ENCODE peak calls at places on chromosomes 2 and 18, in eight cellular contexts. F is left ventricle myocardium inferior, L is A673, H is neuronal stem cell, G is IMR-90, Q is aorta, O is A549, I is Peyer's patch. J is an unnamed sample.
A peak's percentile ranks its signal among the peaks of the same experiment; 100 is the strongest.

GRCh38 chr2:154402138-154402714 is 296.3 kb upstream of the KCNJ3 start:
- DNase-seq in F (no peak), Q (no peak), L (peak; percentile 74), H (peak; percentile 1), O (peak; percentile 45), G (peak; percentile 0), I (no peak), J (no peak)

GRCh38 chr2:206211657-206212255 is 52.1 kb downstream of the EEF1B2 start:
- DNase-seq in O (peak; percentile 30), L (no peak), Q (no peak), H (no peak), G (peak; percentile 22), I (no peak), F (no peak), J (no peak)

GRCh38 chr2:48991415-48992131 is 162.7 kb downstream of the FSHR start:
- DNase-seq in I (no peak), Q (no peak), G (no peak), L (no peak), H (no peak), F (no peak), O (no peak), J (no peak)

GRCh38 chr2:227411990-227412350 is 24.2 kb upstream of the SCYGR1 start:
- DNase-seq in F (no peak), Q (no peak), O (no peak), I (no peak), L (peak; percentile 52), G (peak; percentile 36), H (no peak), J (no peak)

GRCh38 chr2:174607989-174608865 is 10.6 kb upstream of the WIPF1 start:
- DNase-seq in L (no peak), F (no peak), G (no peak), O (no peak), Q (no peak), H (no peak), I (no peak), J (no peak)

GRCh38 chr2:65442420-65443020 is 10.1 kb upstream of the SPRED2 start:
- DNase-seq in I (no peak), H (no peak), F (no peak), O (no peak), G (no peak), L (no peak), Q (no peak), J (no peak)

GRCh38 chr2:142220239-142220638 is 89.4 kb upstream of the LRP1B start:
- DNase-seq in I (no peak), F (no peak), Q (no peak), G (no peak), L (no peak), O (no peak), H (no peak), J (no peak)

GRCh38 chr2:30664761-30665358 is 142.4 kb downstream of the CAPN13 start:
- DNase-seq in O (peak; percentile 91), H (no peak), L (peak; percentile 37), I (no peak), F (no peak), G (peak; percentile 97), Q (peak; percentile 60), J (peak; percentile 40)

GRCh38 chr2:148922776-148923175 is 47.7 kb downstream of the KIF5C start:
- DNase-seq in O (no peak), G (no peak), Q (no peak), H (no peak), L (no peak), F (no peak), I (no peak), J (no peak)

GRCh38 chr2:200329798-200330197 is 23.3 kb downstream of the SPATS2L start:
- DNase-seq in I (no peak), O (no peak), L (no peak), H (no peak), F (no peak), Q (no peak), G (no peak), J (no peak)

GRCh38 chr18:5626130-5626880 is 82.5 kb upstream of the EPB41L3 start:
- DNase-seq in Q (no peak), G (no peak), L (no peak), F (no peak), H (no peak), I (no peak), O (no peak), J (no peak)

GRCh38 chr2:80111185-80111584 is 193.4 kb downstream of the LRRTM1 start:
- DNase-seq in I (no peak), F (no peak), G (peak; percentile 66), Q (no peak), L (no peak), H (no peak), O (no peak), J (no peak)

GRCh38 chr2:2868065-2868464 is 509.6 kb downstream of the EIPR1 start:
- DNase-seq in I (no peak), G (no peak), Q (no peak), O (no peak), H (no peak), L (no peak), F (no peak), J (no peak)
- H3K9me3 ChIP-seq in I (no peaks in the 10 kb centered on the region), G (peaks cover 42% of the 10 kb centered on the region), Q (no peaks in the 10 kb centered on the region), O (no peaks in the 10 kb centered on the region), H (peaks cover 2% of the 10 kb centered on the region), L (no peaks in the 10 kb centered on the region), F (no peaks in the 10 kb centered on the region), J (no peaks in the 10 kb centered on the region)

DNA sequence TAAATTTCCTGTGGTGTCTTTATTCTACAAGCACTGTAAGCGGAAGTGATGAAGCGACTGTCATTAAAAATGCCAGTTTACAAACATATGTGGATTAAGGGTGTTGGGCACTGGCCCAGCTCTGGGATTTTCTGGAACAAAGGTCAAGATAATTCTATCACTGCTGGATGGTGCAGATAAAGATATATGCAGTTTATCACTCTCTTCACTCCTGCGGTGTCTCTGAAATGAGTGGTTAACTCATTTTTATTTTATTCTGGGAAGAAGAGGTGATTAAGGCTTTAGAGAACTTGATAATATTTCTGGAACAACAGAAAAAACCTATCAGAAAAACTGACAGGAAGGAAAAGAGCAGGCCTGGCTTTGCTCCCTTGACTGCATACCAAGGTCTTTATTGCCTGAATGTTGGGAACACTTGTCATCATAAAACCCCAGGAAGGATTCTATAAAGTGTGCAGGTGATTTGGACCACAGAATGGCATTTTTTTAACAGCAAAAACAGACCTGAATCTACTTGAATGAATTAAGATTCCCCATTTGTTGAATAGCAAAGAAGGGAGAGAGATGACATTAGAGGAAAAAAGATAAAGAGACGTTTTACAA is 32.4 kb downstream of the ABCB11 start:
- DNase-seq in F (no peak), I (no peak), G (no peak), Q (no peak), L (peak; percentile 26), O (no peak), H (no peak), J (no peak)
- H3K4me1 ChIP-seq in F (peaks cover 22% of the 10 kb centered on the region), I (no peaks in the 10 kb centered on the region), G (no peaks in the 10 kb centered on the region), Q (no peaks in the 10 kb centered on the region), L (no peaks in the 10 kb centered on the region), O (peaks cover 8% of the 10 kb centered on the region), H (peaks cover 2% of the 10 kb centered on the region), J (no peaks in the 10 kb centered on the region)

DNA sequence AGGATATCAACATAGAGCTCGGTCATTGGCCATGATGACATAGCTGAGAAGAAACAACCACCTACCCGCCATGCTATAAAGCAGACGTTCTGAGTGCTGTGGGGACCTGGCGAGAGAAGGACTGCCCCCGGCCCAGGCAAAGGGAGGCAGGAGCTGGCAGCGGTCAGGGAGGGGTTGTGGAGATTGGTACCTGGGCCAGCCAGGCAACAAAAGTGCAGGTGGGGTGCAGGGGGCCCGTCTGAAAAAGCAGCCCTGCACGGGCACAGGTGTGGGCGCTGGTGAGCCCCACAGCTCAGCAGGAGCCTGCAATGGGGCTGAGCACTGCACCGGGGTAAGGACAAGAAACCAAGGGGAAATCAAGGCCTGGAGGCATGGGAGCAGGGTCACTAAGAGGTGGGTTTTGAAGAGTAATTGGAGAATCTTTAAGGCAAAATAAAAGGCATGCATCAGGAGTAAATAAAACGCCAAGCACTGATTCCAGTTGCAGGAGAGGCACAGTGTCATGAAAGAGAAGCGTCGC is 464.0 kb downstream of the EIPR1 start:
- DNase-seq in O (no peak), F (no peak), Q (no peak), I (no peak), L (no peak), G (no peak), H (no peak), J (no peak)
- H3K9me3 ChIP-seq in O (peaks cover 3% of the 10 kb centered on the region), F (peaks cover 22% of the 10 kb centered on the region), Q (peaks cover 5% of the 10 kb centered on the region), I (no peaks in the 10 kb centered on the region), L (no peaks in the 10 kb centered on the region), G (peaks cover 33% of the 10 kb centered on the region), H (no peaks in the 10 kb centered on the region), J (peaks cover 13% of the 10 kb centered on the region)

DNA sequence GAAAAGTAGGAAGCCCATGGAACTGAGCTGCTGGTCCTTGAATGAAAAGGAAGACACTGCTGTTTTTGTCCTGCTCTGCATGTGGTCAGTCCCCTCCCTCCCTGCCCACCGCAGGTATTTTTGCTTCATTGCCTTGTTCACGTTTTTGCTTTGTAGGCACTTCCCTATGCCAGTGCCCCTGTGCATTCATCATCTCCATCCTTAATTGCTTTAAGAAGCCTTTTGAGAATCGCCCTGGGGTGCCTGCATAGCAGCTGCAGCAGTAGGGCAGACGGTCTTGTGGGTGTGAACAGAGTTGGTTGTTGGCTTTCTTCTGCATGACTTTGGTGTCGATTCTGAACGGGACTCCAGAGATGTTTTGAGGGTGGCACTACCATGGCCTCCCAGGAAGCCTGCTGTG is 97.0 kb downstream of the CABLES1 start:
- DNase-seq in O (no peak), Q (no peak), G (no peak), I (no peak), H (no peak), F (no peak), L (peak; percentile 75), J (no peak)
- H3K4me1 ChIP-seq in O (peaks cover 2% of the 10 kb centered on the region), Q (peaks cover 3% of the 10 kb centered on the region), G (peaks cover 17% of the 10 kb centered on the region), I (peaks cover 15% of the 10 kb centered on the region), H (no peaks in the 10 kb centered on the region), F (peaks cover 57% of the 10 kb centered on the region), L (peaks cover 42% of the 10 kb centered on the region), J (peaks cover 12% of the 10 kb centered on the region)

GRCh38 chr2:821546-821945 is 129.1 kb upstream of the SNTG2 start:
- DNase-seq in O (no peak), F (no peak), L (no peak), G (no peak), Q (no peak), H (no peak), I (no peak), J (no peak)
- H3K9me3 ChIP-seq in O (no peaks in the 10 kb centered on the region), F (no peaks in the 10 kb centered on the region), L (no peaks in the 10 kb centered on the region), G (peaks cover 44% of the 10 kb centered on the region), Q (no peaks in the 10 kb centered on the region), H (peaks cover 3% of the 10 kb centered on the region), I (no peaks in the 10 kb centered on the region), J (no peaks in the 10 kb centered on the region)

GRCh38 chr2:45680351-45680967 is 29.0 kb downstream of the PRKCE start:
- DNase-seq in G (no peak), L (no peak), H (no peak), Q (no peak), O (no peak), I (no peak), F (no peak), J (no peak)
- H3K4me1 ChIP-seq in G (no peaks in the 10 kb centered on the region), L (no peaks in the 10 kb centered on the region), H (no peaks in the 10 kb centered on the region), Q (peaks cover 5% of the 10 kb centered on the region), O (peaks cover 13% of the 10 kb centered on the region), I (no peaks in the 10 kb centered on the region), F (peaks cover 56% of the 10 kb centered on the region), J (peaks cover 37% of the 10 kb centered on the region)

DNA sequence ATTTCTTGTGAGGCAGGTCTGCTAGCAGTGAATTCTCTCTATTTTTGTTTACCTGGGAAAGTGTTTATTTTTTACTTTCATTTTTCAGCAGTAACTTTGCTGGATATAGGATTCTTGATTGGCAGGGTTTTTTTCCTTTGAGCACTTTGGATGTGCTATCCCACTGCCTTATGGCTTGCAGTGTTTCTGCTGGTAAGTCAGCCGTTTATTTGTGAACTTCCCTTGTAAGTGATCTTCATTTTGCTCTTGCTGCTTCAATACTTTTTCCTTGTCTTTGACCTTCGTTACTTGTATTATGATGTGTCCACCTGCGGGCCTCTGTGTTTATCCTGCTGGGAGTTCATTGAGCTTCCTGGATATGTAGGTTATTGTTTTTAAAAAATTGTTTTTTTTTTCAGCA is 54.7 kb downstream of the SLC66A2 start:
- DNase-seq in H (no peak), G (peak; percentile 1), F (no peak), O (no peak), Q (no peak), I (no peak), L (no peak), J (no peak)
- H3K9me3 ChIP-seq in H (peaks cover 35% of the 10 kb centered on the region), G (peaks cover 42% of the 10 kb centered on the region), F (peaks cover 79% of the 10 kb centered on the region), O (peaks cover 35% of the 10 kb centered on the region), Q (peaks cover 3% of the 10 kb centered on the region), I (no peaks in the 10 kb centered on the region), L (peaks cover 91% of the 10 kb centered on the region), J (peaks cover 43% of the 10 kb centered on the region)